ENCODE peak calls at places on chromosomes 5 and 9, in nine cellular contexts. U is occipital lobe; R is BJ; C is left lung; S is esophagus muscularis mucosa; B is memory B cell; A is A172; J is suprapubic skin; K is activated CD4-positive, alpha-beta T cell treated with anti-CD3 and anti-CD28 coated beads, Interleukin-2, amount 50 U/mL, for 1 hour. V is an unnamed sample.
A peak's percentile ranks its signal among the peaks of the same experiment; 100 is the strongest.

GRCh38 chr9:96874947-96875459 is 20.7 kb upstream of the ZNF782 start:
- DNase-seq in C (no peak), R (no peak), B (no peak), A (peak; percentile 63), S (no peak), K (peak; percentile 35), U (no peak), J (no peak), V (no peak)

GRCh38 chr9:105911104-105911911 is 217.0 kb downstream of the TMEM38B start:
- DNase-seq in S (peak; percentile 62), U (no peak), C (no peak), B (no peak), K (no peak), R (peak; percentile 11), A (peak; percentile 72), J (no peak), V (no peak)

GRCh38 chr5:58021476-58021875 is 438.4 kb downstream of the PLK2 start:
- DNase-seq in C (no peak), J (no peak), U (no peak), S (no peak), A (no peak), K (no peak), B (no peak), R (no peak), V (no peak)

GRCh38 chr5:14506661-14507060 is 74.9 kb upstream of the OTULINL start:
- DNase-seq in A (no peak), B (no peak), C (no peak), U (no peak), J (no peak), R (no peak), K (no peak), S (no peak), V (no peak)

GRCh38 chr9:33921967-33922895 is 105.3 kb downstream of the UBE2R2 start:
- DNase-seq in S (no peak), J (no peak), A (no peak), C (no peak), K (peak; percentile 7), B (no peak), R (no peak), U (no peak), V (no peak)

GRCh38 chr9:128946945-128947422 is 419 bp downstream of the DOLK start:
- DNase-seq in C (no peak), B (no peak), K (no peak), A (no peak), R (no peak), U (peak; percentile 59), J (peak; percentile 82), S (no peak), V (no peak)

GRCh38 chr5:106380736-106381135 is 1290.0 kb downstream of the EFNA5 start:
- DNase-seq in A (peak; percentile 49), J (no peak), C (no peak), U (no peak), R (no peak), K (no peak), B (no peak), S (no peak), V (no peak)

GRCh38 chr5:73447234-73448071 is 1.1 kb downstream of the FOXD1 start:
- DNase-seq in B (peak; percentile 66), S (peak; percentile 91), J (no peak), K (peak; percentile 40), C (peak; percentile 82), R (no peak), U (no peak), A (peak; percentile 37), V (peak; percentile 59)

GRCh38 chr5:157538311-157538710 is 37.3 kb downstream of the ADAM19 start:
- DNase-seq in J (no peak), B (no peak), K (no peak), S (no peak), R (no peak), C (no peak), U (no peak), A (no peak), V (no peak)

GRCh38 chr9:126705767-126706697 is 92.3 kb downstream of the LMX1B start:
- DNase-seq in C (peak; percentile 88), A (peak; percentile 65), J (peak; percentile 81), B (peak; percentile 85), R (no peak), U (no peak), S (peak; percentile 90), K (peak; percentile 79), V (peak; percentile 70)

GRCh38 chr5:63596254-63596653 is 366.0 kb downstream of the HTR1A start:
- DNase-seq in A (no peak), R (no peak), U (no peak), B (no peak), S (no peak), C (no peak), K (no peak), J (no peak), V (no peak)

GRCh38 chr9:77475641-77476473 is 172.3 kb downstream of the GNA14 start:
- DNase-seq in B (no peak), S (peak; percentile 79), A (peak; percentile 57), J (no peak), K (peak; percentile 21), U (no peak), C (no peak), R (no peak), V (no peak)

GRCh38 chr5:153960269-153961215 is 78.2 kb downstream of the FAM114A2 start:
- DNase-seq in A (peak; percentile 49), R (no peak), J (no peak), K (no peak), U (no peak), C (no peak), B (no peak), S (no peak), V (no peak)

GRCh38 chr5:67997892-67998457 is 217.6 kb upstream of the PIK3R1 start:
- DNase-seq in S (no peak), C (no peak), A (no peak), U (no peak), B (no peak), R (no peak), J (no peak), K (no peak), V (no peak)

GRCh38 chr9:91949293-91949945 is 609 bp downstream of the ROR2 start:
- DNase-seq in B (no peak), R (no peak), A (no peak), K (no peak), U (no peak), S (no peak), J (no peak), C (no peak), V (no peak)

GRCh38 chr5:157862183-157862851 is 3.4 kb upstream of the CLINT1 start:
- DNase-seq in R (no peak), J (no peak), K (no peak), S (no peak), A (no peak), C (no peak), B (no peak), U (no peak), V (no peak)

GRCh38 chr5:127525181-127525580 is 7.7 kb downstream of the PRRC1 start:
- DNase-seq in R (no peak), K (no peak), U (no peak), A (no peak), J (no peak), S (no peak), B (no peak), C (no peak), V (no peak)

GRCh38 chr9:34612788-34613390 is 992 bp upstream of the RPP25L start:
- DNase-seq in C (peak; percentile 88), A (peak; percentile 63), S (no peak), J (no peak), K (peak; percentile 60), R (no peak), B (peak; percentile 69), U (peak; percentile 32), V (peak; percentile 56)

GRCh38 chr5:78899922-78900362 is 85.2 kb downstream of the ARSB start:
- DNase-seq in U (no peak), K (no peak), A (peak; percentile 66), S (no peak), B (no peak), C (no peak), J (no peak), R (no peak), V (no peak)

GRCh38 chr5:154801083-154801482 is 45.9 kb downstream of the LARP1 start:
- DNase-seq in R (no peak), J (no peak), B (no peak), S (no peak), K (no peak), U (no peak), C (no peak), A (no peak), V (no peak)

GRCh38 chr9:73543727-73544126 is 392.1 kb downstream of the ANXA1 start:
- DNase-seq in K (no peak), C (no peak), S (no peak), J (no peak), R (no peak), A (no peak), B (no peak), U (no peak), V (no peak)

GRCh38 chr9:19358691-19359090 is 21.3 kb downstream of the RPS6 start:
- DNase-seq in S (no peak), B (no peak), K (no peak), A (no peak), U (no peak), R (no peak), C (no peak), J (no peak), V (no peak)

GRCh38 chr5:23507278-23507685 is at the start of gene PRDM9:
- DNase-seq in C (peak; percentile 83), U (no peak), J (no peak), B (no peak), S (no peak), A (peak; percentile 85), K (no peak), R (no peak), V (no peak)

GRCh38 chr5:142922223-142922952 is 152.2 kb downstream of the ARHGAP26 start:
- DNase-seq in K (no peak), B (no peak), S (no peak), A (peak; percentile 54), U (no peak), C (no peak), J (no peak), R (no peak), V (no peak)

GRCh38 chr9:21465859-21466518 is 16.1 kb downstream of the IFNE start:
- DNase-seq in U (no peak), K (no peak), R (peak; percentile 19), A (no peak), S (no peak), B (no peak), J (no peak), C (no peak), V (no peak)

GRCh38 chr9:95129651-95130291 is 187.7 kb downstream of the FANCC start:
- DNase-seq in B (no peak), S (no peak), R (no peak), C (no peak), J (no peak), A (no peak), U (no peak), K (no peak), V (no peak)

GRCh38 chr9:5042661-5043178 is 57.6 kb downstream of the JAK2 start:
- DNase-seq in R (no peak), J (no peak), U (no peak), K (no peak), B (no peak), C (peak; percentile 77), S (no peak), A (no peak), V (no peak)

GRCh38 chr5:4027335-4027734 is 431.7 kb downstream of the IRX1 start:
- DNase-seq in U (no peak), J (no peak), K (no peak), A (peak; percentile 17), R (no peak), C (no peak), B (no peak), S (no peak), V (no peak)

GRCh38 chr5:112957970-112958773 is 18.4 kb upstream of the DCP2 start:
- DNase-seq in K (no peak), A (peak; percentile 95), C (no peak), U (peak; percentile 55), R (peak; percentile 81), J (no peak), S (no peak), B (no peak), V (no peak)

GRCh38 chr5:95238560-95239325 is 46.2 kb downstream of the MCTP1 start:
- DNase-seq in B (no peak), A (peak; percentile 39), S (no peak), R (no peak), K (no peak), U (no peak), C (no peak), J (no peak), V (no peak)

GRCh38 chr9:100396769-100397168 is 30.2 kb upstream of the MSANTD3 start:
- DNase-seq in S (no peak), A (no peak), C (no peak), B (no peak), J (no peak), U (no peak), K (no peak), R (no peak), V (no peak)